ENCODE peak calls at places on chromosomes 16 and 17, in ten cellular contexts. O is mammary epithelial cell; Z is activated CD4-positive, CD25-positive, alpha-beta regulatory T cell treated with anti-CD3 and anti-CD28 coated beads, Interleukin-2, amount 50 U/mL, for 16 hours; Q is T-helper 22 cell; V is ACHN; E is stimulated activated CD4-positive, alpha-beta T cell treated with anti-CD3 and anti-CD28 coated beads, TNF-alpha, amount 100 ng/mL, for 1 hour; U is CD8-positive, alpha-beta memory T cell; N is NCI-H774; J is activated CD8-positive, alpha-beta memory T cell treated with anti-CD3 and anti-CD28 coated beads for 48 hours; G is iris pigment epithelial cell. L is an unnamed sample.

GRCh38 chr17:63780507-63780906 is 6.5 kb downstream of the DDX42 start:
- DNase-seq in O (peak; percentile 92), Z (no peak), Q (no peak), V (no peak), E (no peak), U (no peak), N (no peak), J (no peak), G (peak; percentile 62), L (no peak)

GRCh38 chr17:4897785-4898184 is 1.6 kb upstream of the C17orf107 start:
- DNase-seq in O (no peak), Z (no peak), Q (no peak), V (no peak), E (no peak), U (no peak), N (no peak), J (no peak), G (no peak), L (no peak)

GRCh38 chr17:66957343-66957742 is 7.2 kb upstream of the CACNG4 start:
- DNase-seq in O (no peak), Z (no peak), Q (no peak), V (no peak), E (no peak), U (no peak), N (no peak), J (no peak), G (no peak), L (no peak)

GRCh38 chr17:78148286-78149016 is 2.3 kb downstream of the C17orf99 start:
- DNase-seq in O (no peak), Z (no peak), Q (no peak), V (no peak), E (no peak), U (no peak), N (no peak), J (no peak), G (no peak), L (no peak)

GRCh38 chr17:45749831-45750335 is 34.2 kb upstream of the CRHR1 start:
- DNase-seq in O (no peak), Z (no peak), Q (no peak), V (no peak), E (no peak), U (no peak), N (peak; percentile 55), J (no peak), G (no peak), L (no peak)

GRCh38 chr16:80938035-80938927 is 68.4 kb downstream of the CMC2 start:
- DNase-seq in O (peak; percentile 35), Z (no peak), Q (no peak), V (peak; percentile 41), E (no peak), U (no peak), N (no peak), J (no peak), G (peak; percentile 97), L (no peak)

GRCh38 chr16:30185683-30186421 is 2.5 kb downstream of the CORO1A start:
- DNase-seq in O (no peak), Z (peak; percentile 55), Q (peak; percentile 78), V (no peak), E (peak; percentile 77), U (peak; percentile 91), N (no peak), J (peak; percentile 59), G (no peak), L (peak; percentile 86)

GRCh38 chr17:38918129-38918913 is 7.1 kb upstream of the LASP1NB start:
- DNase-seq in O (no peak), Z (no peak), Q (no peak), V (no peak), E (no peak), U (no peak), N (no peak), J (no peak), G (no peak), L (no peak)

GRCh38 chr17:55336426-55336825 is 71.7 kb downstream of the HLF start:
- DNase-seq in O (no peak), Z (no peak), Q (no peak), V (no peak), E (no peak), U (no peak), N (no peak), J (no peak), G (no peak), L (no peak)

GRCh38 chr16:4937782-4938682 is 1.1 kb upstream of the PPL start:
- DNase-seq in O (peak; percentile 41), Z (no peak), Q (no peak), V (no peak), E (no peak), U (no peak), N (no peak), J (no peak), G (no peak), L (no peak)

GRCh38 chr17:60142872-60143499 is 6.8 kb upstream of the CA4 start:
- DNase-seq in O (peak; percentile 77), Z (peak; percentile 47), Q (peak; percentile 36), V (peak; percentile 93), E (peak; percentile 19), U (peak; percentile 54), N (peak; percentile 81), J (peak; percentile 46), G (peak; percentile 91), L (peak; percentile 50)

GRCh38 chr17:39294060-39294459 is 68.3 kb upstream of the STAC2 start:
- DNase-seq in O (no peak), Z (no peak), Q (no peak), V (no peak), E (no peak), U (no peak), N (no peak), J (no peak), G (no peak), L (no peak)

GRCh38 chr16:69033550-69033949 is 71.9 kb upstream of the HAS3 start:
- DNase-seq in O (no peak), Z (no peak), Q (no peak), V (no peak), E (no peak), U (no peak), N (no peak), J (no peak), G (no peak), L (no peak)

GRCh38 chr16:57889960-57890751 is 80.8 kb downstream of the CNGB1 start:
- DNase-seq in O (no peak), Z (no peak), Q (no peak), V (no peak), E (no peak), U (no peak), N (no peak), J (no peak), G (peak; percentile 79), L (no peak)

GRCh38 chr17:78184311-78184710 is 2.5 kb downstream of the TK1 start:
- DNase-seq in O (no peak), Z (no peak), Q (no peak), V (no peak), E (no peak), U (no peak), N (no peak), J (no peak), G (no peak), L (no peak)

GRCh38 chr17:68468334-68468733 is 11.0 kb upstream of the WIPI1 start:
- DNase-seq in O (no peak), Z (no peak), Q (no peak), V (no peak), E (no peak), U (no peak), N (no peak), J (no peak), G (peak; percentile 58), L (no peak)

GRCh38 chr17:9913476-9913875 is 8.4 kb upstream of the RCVRN start:
- DNase-seq in O (no peak), Z (no peak), Q (no peak), V (no peak), E (no peak), U (no peak), N (no peak), J (no peak), G (no peak), L (no peak)

GRCh38 chr16:31706925-31707324 is 166.7 kb upstream of the ZNF267 start:
- DNase-seq in O (no peak), Z (no peak), Q (no peak), V (no peak), E (no peak), U (no peak), N (no peak), J (no peak), G (no peak), L (no peak)

GRCh38 chr16:86180780-86181179 is 281.8 kb downstream of the IRF8 start:
- DNase-seq in O (no peak), Z (no peak), Q (no peak), V (no peak), E (no peak), U (no peak), N (no peak), J (no peak), G (no peak), L (no peak)

GRCh38 chr17:72565758-72566157 is 444.9 kb downstream of the SOX9 start:
- DNase-seq in O (no peak), Z (no peak), Q (no peak), V (no peak), E (no peak), U (no peak), N (no peak), J (no peak), G (no peak), L (no peak)

GRCh38 chr16:48524348-48525200 is 85.4 kb downstream of the N4BP1 start:
- DNase-seq in O (peak; percentile 18), Z (no peak), Q (no peak), V (no peak), E (no peak), U (no peak), N (no peak), J (no peak), G (peak; percentile 12), L (no peak)

GRCh38 chr16:74749291-74750055 is 25.1 kb downstream of the FA2H start:
- DNase-seq in O (no peak), Z (no peak), Q (no peak), V (peak; percentile 39), E (no peak), U (no peak), N (no peak), J (no peak), G (no peak), L (no peak)

GRCh38 chr16:69741951-69742904 is 12.5 kb downstream of the NOB1 start:
- DNase-seq in O (peak; percentile 69), Z (no peak), Q (no peak), V (peak; percentile 32), E (no peak), U (no peak), N (no peak), J (no peak), G (peak; percentile 74), L (no peak)

GRCh38 chr16:50671644-50672260 is 9.4 kb downstream of the SNX20 start:
- DNase-seq in O (peak; percentile 26), Z (no peak), Q (no peak), V (peak; percentile 67), E (no peak), U (peak; percentile 21), N (no peak), J (peak; percentile 66), G (peak; percentile 23), L (no peak)

GRCh38 chr17:19418312-19418992 is 7.4 kb downstream of the RNF112 start:
- DNase-seq in O (peak; percentile 34), Z (no peak), Q (no peak), V (no peak), E (no peak), U (no peak), N (no peak), J (no peak), G (peak; percentile 82), L (no peak)

GRCh38 chr17:74244128-74244527 is 29.9 kb upstream of the DNAI2 start:
- DNase-seq in O (no peak), Z (no peak), Q (no peak), V (no peak), E (no peak), U (no peak), N (no peak), J (no peak), G (no peak), L (no peak)

GRCh38 chr16:85037050-85037410 is 9.4 kb downstream of the KIAA0513 start:
- DNase-seq in O (peak; percentile 84), Z (no peak), Q (no peak), V (peak; percentile 75), E (no peak), U (no peak), N (no peak), J (no peak), G (peak; percentile 92), L (no peak)

GRCh38 chr16:19165101-19165500 is 2.9 kb upstream of the SYT17 start:
- DNase-seq in O (no peak), Z (no peak), Q (no peak), V (no peak), E (no peak), U (no peak), N (no peak), J (no peak), G (peak; percentile 35), L (no peak)